ENCODE peak calls at places on chromosomes 4 and X, in six cellular contexts. D is lung microvascular endothelial cell, B is astrocyte of the spinal cord, W is Caki2, N is fibroblast of lung, F is NCI-H460. X is an unnamed sample.

GRCh38 chr4:95640337-95640736 is 91.6 kb upstream of the UNC5C start:
- DNase-seq in D (no peak), B (no peak), W (no peak), N (no peak), F (no peak), X (no peak)

GRCh38 chr4:183960912-183961569 is 55.9 kb downstream of the STOX2 start:
- DNase-seq in D (no peak), B (no peak), W (peak; percentile 67), N (no peak), F (no peak), X (peak; percentile 24)

GRCh38 chr4:151021637-151022334 is 6.7 kb upstream of the LRBA start:
- DNase-seq in D (no peak), B (no peak), W (no peak), N (no peak), F (no peak), X (no peak)

GRCh38 chrX:39688576-39689373 is 409.0 kb downstream of the BCOR start:
- DNase-seq in D (peak; percentile 18), B (peak; percentile 23), W (peak; percentile 71), N (peak; percentile 51), F (peak; percentile 43), X (peak; percentile 50)

GRCh38 chrX:103488794-103489193 is 30.5 kb downstream of the RAB40A start:
- DNase-seq in D (no peak), B (no peak), W (no peak), N (no peak), F (no peak), X (no peak)

GRCh38 chrX:111854778-111855490 is 21.0 kb upstream of the TRPC5OS start:
- DNase-seq in D (no peak), B (no peak), W (peak; percentile 52), N (no peak), F (no peak), X (no peak)

GRCh38 chr4:123673971-123674370 is 277.4 kb downstream of the SPRY1 start:
- DNase-seq in D (no peak), B (peak; percentile 25), W (peak; percentile 77), N (peak; percentile 91), F (no peak), X (peak; percentile 52)

GRCh38 chr4:124028172-124028571 is 631.6 kb downstream of the SPRY1 start:
- DNase-seq in D (no peak), B (no peak), W (no peak), N (peak; percentile 34), F (no peak), X (no peak)

GRCh38 chr4:41882622-41883347 is 52.4 kb upstream of the TMEM33 start:
- DNase-seq in D (peak; percentile 39), B (peak; percentile 42), W (peak; percentile 19), N (peak; percentile 19), F (peak; percentile 22), X (peak; percentile 39)

GRCh38 chr4:109041463-109041862 is 261.0 kb downstream of the COL25A1 start:
- DNase-seq in D (no peak), B (peak; percentile 19), W (no peak), N (peak; percentile 84), F (no peak), X (no peak)

GRCh38 chr4:129708776-129709175 is 612.8 kb downstream of the C4orf33 start:
- DNase-seq in D (no peak), B (no peak), W (no peak), N (no peak), F (no peak), X (no peak)

GRCh38 chr4:157806176-157806575 is 366.6 kb downstream of the GASK1B start:
- DNase-seq in D (no peak), B (no peak), W (no peak), N (no peak), F (no peak), X (no peak)

GRCh38 chrX:41526925-41527324 is 79.8 kb downstream of the NYX start:
- DNase-seq in D (peak; percentile 35), B (peak; percentile 30), W (peak; percentile 62), N (peak; percentile 45), F (no peak), X (peak; percentile 71)

GRCh38 chr4:163548481-163549243 is 54.2 kb downstream of the TMA16 start:
- DNase-seq in D (peak; percentile 69), B (peak; percentile 71), W (peak; percentile 47), N (peak; percentile 51), F (peak; percentile 33), X (peak; percentile 65)